ENCODE peak calls at places on chromosome 4, in four cellular contexts. S is H1, K is K562, C is HepG2. P is an unnamed sample.

GRCh38 chr4:60865238-60865637 is 334.9 kb upstream of the ADGRL3 start:
- DNase-seq in S (no peak), C (no peak), K (no peak), P (no peak)

GRCh38 chr4:15479089-15479912 is 9.6 kb downstream of the CC2D2A start:
- DNase-seq in C (peak; percentile 77), K (peak; percentile 15), S (peak; percentile 73), P (peak; percentile 84)

GRCh38 chr4:8607603-8608481 is 15.3 kb downstream of the CPZ start:
- DNase-seq in S (peak; percentile 21), C (no peak), K (peak; percentile 82), P (peak; percentile 50)

GRCh38 chr4:81130569-81130968 is 84.5 kb downstream of the PRKG2 start:
- DNase-seq in S (no peak), K (no peak), C (no peak), P (no peak)

GRCh38 chr4:180669637-180670036 is 1573.6 kb upstream of the TENM3 start:
- DNase-seq in C (no peak), S (no peak), K (no peak), P (no peak)

GRCh38 chr4:80680934-80681333 is 345.4 kb downstream of the CFAP299 start:
- DNase-seq in C (no peak), K (no peak), S (no peak), P (no peak)

GRCh38 chr4:8359193-8359592 is 81.3 kb downstream of the ACOX3 start:
- DNase-seq in C (no peak), S (no peak), K (no peak), P (no peak)

GRCh38 chr4:161714022-161714751 is 449.6 kb downstream of the FSTL5 start:
- DNase-seq in S (no peak), C (no peak), K (no peak), P (no peak)

GRCh38 chr4:34281826-34282225 is 1962.5 kb downstream of the ARAP2 start:
- DNase-seq in C (no peak), S (no peak), K (no peak), P (no peak)

GRCh38 chr4:175413561-175413960 is 398.5 kb downstream of the GPM6A start:
- DNase-seq in S (no peak), K (no peak), C (no peak), P (no peak)

GRCh38 chr4:141131738-141132688 is 1.3 kb downstream of the RNF150 start:
- DNase-seq in K (no peak), C (no peak), S (no peak), P (no peak)

GRCh38 chr4:182861346-182861745 is 55.8 kb downstream of the DCTD start:
- DNase-seq in K (no peak), C (no peak), S (no peak), P (no peak)

GRCh38 chr4:73445383-73446335 is 9.6 kb downstream of the AFP start:
- DNase-seq in C (no peak), K (no peak), S (no peak), P (no peak)

GRCh38 chr4:16897351-16897750 is 1.1 kb downstream of the LDB2 start:
- DNase-seq in S (no peak), C (no peak), K (no peak), P (no peak)

GRCh38 chr4:126916626-126917140 is 716.1 kb upstream of the INTU start:
- DNase-seq in S (no peak), C (no peak), K (no peak), P (no peak)

GRCh38 chr4:19993222-19993621 is 258.5 kb upstream of the SLIT2 start:
- DNase-seq in K (no peak), S (no peak), C (no peak), P (no peak)

GRCh38 chr4:107747748-107748486 is 27.9 kb upstream of the PAPSS1 start:
- DNase-seq in S (no peak), C (no peak), K (no peak), P (no peak)

GRCh38 chr4:14877246-14878220 is 124.7 kb upstream of the CPEB2 start:
- DNase-seq in S (no peak), C (no peak), K (no peak), P (no peak)

GRCh38 chr4:185108185-185108584 is 34.9 kb upstream of the SLC25A4 start:
- DNase-seq in K (no peak), S (no peak), C (no peak), P (no peak)
- H3K4me3 ChIP-seq in K (no peak overlapping the region), S (no peak overlapping the region), C (no peak overlapping the region), P (no peak overlapping the region)

GRCh38 chr4:119835511-119835910 is 206.9 kb upstream of the PDE5A start:
- DNase-seq in K (no peak), S (no peak), C (no peak), P (no peak)
- H3K27ac ChIP-seq in K (no peak overlapping the region), S (no peak overlapping the region), C (no peak overlapping the region), P (no peak overlapping the region)

DNA sequence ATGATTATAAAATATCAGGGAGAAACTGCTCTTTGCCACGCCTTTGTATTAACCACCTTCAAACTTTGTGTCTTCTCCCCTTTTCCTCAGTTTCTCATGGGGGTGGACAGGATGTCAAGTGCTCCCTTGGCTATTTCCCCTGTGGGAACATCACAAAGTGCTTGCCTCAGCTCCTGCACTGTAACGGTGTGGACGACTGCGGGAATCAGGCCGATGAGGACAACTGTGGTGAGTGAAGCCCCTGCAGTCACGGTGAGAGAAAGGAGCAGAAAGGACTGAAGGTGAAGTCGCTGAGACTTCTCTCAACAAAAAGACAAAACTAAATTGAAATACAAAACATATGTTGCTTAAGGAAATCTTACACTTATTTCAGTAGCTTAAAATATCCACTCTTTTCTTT is 50.9 kb downstream of the RXFP1 start:
- DNase-seq in S (no peak), C (no peak), K (no peak), P (no peak)
- TF ChIP-seq RNF2 in S (no peak), C (no peak), K (no peak), P (no peak)

DNA sequence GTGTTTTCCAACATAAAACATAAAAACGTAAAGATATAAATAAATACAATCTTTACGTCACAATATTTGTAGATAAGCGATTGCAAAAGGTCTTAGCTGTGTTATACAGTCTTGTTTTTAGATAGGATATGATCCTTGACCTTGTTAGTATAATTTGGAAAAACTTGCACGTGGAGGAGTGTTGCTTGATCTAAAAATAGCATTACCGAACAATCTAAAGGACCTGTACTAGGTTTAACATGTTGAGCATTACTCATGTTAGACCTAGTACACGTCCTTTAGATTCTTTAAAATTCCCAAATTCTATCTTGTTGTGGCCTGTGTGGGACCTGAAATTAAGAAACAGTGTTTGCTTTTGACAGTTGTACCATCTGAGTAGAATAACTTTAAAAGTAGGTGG is 1.7 kb downstream of the METAP1 start:
- DNase-seq in S (no peak), K (no peak), C (no peak), P (no peak)
- H3K4me3 ChIP-seq in S (peak overlapping the region; percentile 92), K (peak overlapping the region; percentile 99), C (peak overlapping the region; percentile 90), P (peak overlapping the region; percentile 91)

DNA sequence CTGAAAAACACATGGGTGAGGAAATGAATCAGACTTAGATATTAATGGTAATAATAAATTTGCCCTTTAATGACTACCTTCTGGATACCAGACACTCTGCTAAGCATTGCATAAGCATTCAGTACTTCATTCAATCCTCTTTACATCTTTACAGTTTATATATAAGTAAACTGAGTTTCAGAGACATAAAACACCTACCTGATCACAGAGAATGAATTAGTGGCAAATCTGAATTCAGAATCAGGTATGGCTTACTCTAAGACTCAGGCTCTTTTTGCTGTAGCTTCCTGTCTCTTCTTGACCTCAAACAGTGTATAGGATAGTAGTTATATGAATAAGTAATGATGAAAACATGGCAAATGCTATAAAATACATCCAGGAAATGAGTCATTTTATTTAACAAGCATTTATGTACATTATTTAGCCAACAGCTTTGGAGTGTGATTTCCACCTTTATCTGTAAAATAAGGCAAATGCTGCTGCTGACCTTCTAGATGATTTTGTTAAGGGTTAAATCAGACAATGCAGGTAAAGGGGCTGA is 83.9 kb downstream of the VEGFC start:
- DNase-seq in K (no peak), C (no peak), S (no peak), P (no peak)
- H3K27ac ChIP-seq in K (no peak overlapping the region), C (no peak overlapping the region), S (no peak overlapping the region), P (no peak overlapping the region)

GRCh38 chr4:6467600-6467999 is 4.8 kb downstream of the PPP2R2C start:
- DNase-seq in S (no peak), K (no peak), C (no peak), P (no peak)

GRCh38 chr4:6464842-6465588 is 7.4 kb downstream of the PPP2R2C start:
- DNase-seq in C (no peak), K (peak; percentile 79), S (no peak), P (peak; percentile 36)

GRCh38 chr4:6463311-6464289 is 8.8 kb downstream of the PPP2R2C start:
- DNase-seq in S (no peak), K (no peak), C (no peak), P (no peak)

GRCh38 chr4:6466756-6467381 is 5.5 kb downstream of the PPP2R2C start:
- DNase-seq in S (no peak), K (no peak), C (no peak), P (no peak)

GRCh38 chr4:6465985-6466384 is 6.4 kb downstream of the PPP2R2C start:
- DNase-seq in K (no peak), S (no peak), C (no peak), P (no peak)
- TF ChIP-seq RNF2 in K (no peak), S (no peak), C (no peak), P (no peak)

GRCh38 chr4:163164110-163164509 is 2.6 kb downstream of the NAF1 start:
- DNase-seq in C (no peak), K (no peak), S (no peak), P (no peak)

GRCh38 chr4:163164591-163164990 is 2.1 kb downstream of the NAF1 start:
- DNase-seq in C (no peak), S (no peak), K (no peak), P (no peak)

GRCh38 chr4:163166041-163166579 is 580 bp downstream of the NAF1 start:
- DNase-seq in K (peak; percentile 52), C (peak; percentile 26), S (no peak), P (peak; percentile 13)

GRCh38 chr4:163165217-163166017 is 1.3 kb downstream of the NAF1 start:
- DNase-seq in C (no peak), S (no peak), K (no peak), P (no peak)

DNA sequence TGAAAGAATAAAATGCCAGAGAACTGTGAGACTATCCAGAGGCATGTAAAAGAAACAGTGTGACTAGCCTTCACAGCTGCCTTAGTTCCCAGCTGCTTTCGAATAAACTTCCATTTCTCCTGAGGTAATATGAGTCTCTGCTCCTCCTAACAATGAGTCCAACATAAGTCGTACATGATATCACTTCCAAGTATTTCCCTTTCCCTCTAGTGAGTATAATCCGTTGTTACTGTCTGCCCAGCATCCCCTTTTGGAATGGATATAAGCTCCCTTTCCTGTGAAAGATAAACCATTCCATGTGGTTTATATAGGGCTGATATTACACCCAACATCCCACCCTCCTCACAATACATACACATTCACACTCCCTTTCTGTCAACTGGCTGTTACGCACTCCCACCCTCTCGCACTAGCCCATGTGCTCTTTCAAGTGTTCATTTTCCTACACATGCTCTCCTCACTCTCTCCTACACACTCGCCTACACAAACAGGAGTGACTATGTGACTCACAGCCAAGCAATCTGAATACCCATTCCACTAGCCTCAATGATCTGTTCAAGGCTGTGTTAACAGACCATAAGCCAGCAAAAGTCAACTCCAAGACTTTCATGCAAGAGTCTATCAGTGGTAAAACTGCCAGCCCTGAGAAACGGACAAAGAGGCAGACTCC is 5.0 kb downstream of the NAF1 start:
- DNase-seq in K (no peak), C (peak; percentile 3), S (no peak), P (no peak)
- H3K4me3 ChIP-seq in K (no peak overlapping the region), C (no peak overlapping the region), S (no peak overlapping the region), P (no peak overlapping the region)

GRCh38 chr4:151678048-151678853 is 82.6 kb downstream of the GATB start:
- DNase-seq in C (no peak), K (no peak), S (no peak), P (no peak)
- H3K27ac ChIP-seq in C (no peak overlapping the region), K (no peak overlapping the region), S (no peak overlapping the region), P (no peak overlapping the region)